ENCODE peak calls at places on chromosomes 5 and 9, in five cellular contexts. One of them, this sample, is unnamed.

GRCh38 chr5:139696167-139696893 is 48.2 kb downstream of the CXXC5 start:
- DNase-seq in stomach: no peak
- DNase-seq in gastrocnemius medialis: no peak
- DNase-seq in right atrium auricular region: no peak
- DNase-seq in HL-60: no peak
- DNase-seq in this sample: no peak

GRCh38 chr9:97737429-97737828 is 40.3 kb upstream of the XPA start:
- DNase-seq in gastrocnemius medialis: no peak
- DNase-seq in HL-60: no peak
- DNase-seq in right atrium auricular region: no peak
- DNase-seq in stomach: no peak
- DNase-seq in this sample: no peak

GRCh38 chr5:96259211-96259772 is 173.8 kb downstream of the PCSK1 start:
- DNase-seq in HL-60: peak; percentile 28
- DNase-seq in gastrocnemius medialis: no peak
- DNase-seq in stomach: no peak
- DNase-seq in right atrium auricular region: no peak
- DNase-seq in this sample: no peak

GRCh38 chr5:154194348-154195329 is 4.1 kb downstream of the GALNT10 start:
- DNase-seq in gastrocnemius medialis: no peak
- DNase-seq in HL-60: no peak
- DNase-seq in right atrium auricular region: no peak
- DNase-seq in stomach: peak; percentile 45
- DNase-seq in this sample: no peak

GRCh38 chr5:16894236-16895057 is 41.6 kb downstream of the MYO10 start:
- DNase-seq in stomach: peak; percentile 62
- DNase-seq in HL-60: no peak
- DNase-seq in right atrium auricular region: no peak
- DNase-seq in gastrocnemius medialis: no peak
- DNase-seq in this sample: no peak

GRCh38 chr5:23105021-23105420 is 251.9 kb upstream of the CDH12 start:
- DNase-seq in gastrocnemius medialis: no peak
- DNase-seq in stomach: no peak
- DNase-seq in HL-60: no peak
- DNase-seq in right atrium auricular region: no peak
- DNase-seq in this sample: no peak

GRCh38 chr5:17910318-17910717 is 276.1 kb downstream of the TAF11L14 start:
- DNase-seq in HL-60: peak; percentile 63
- DNase-seq in stomach: no peak
- DNase-seq in gastrocnemius medialis: no peak
- DNase-seq in right atrium auricular region: no peak
- DNase-seq in this sample: no peak

GRCh38 chr9:131273791-131274673 is 2.3 kb downstream of the FAM78A start:
- DNase-seq in gastrocnemius medialis: no peak
- DNase-seq in HL-60: peak; percentile 96
- DNase-seq in stomach: no peak
- DNase-seq in right atrium auricular region: no peak
- DNase-seq in this sample: no peak

GRCh38 chr5:88384901-88385300 is 116.3 kb upstream of the TMEM161B start:
- DNase-seq in HL-60: no peak
- DNase-seq in gastrocnemius medialis: no peak
- DNase-seq in stomach: no peak
- DNase-seq in right atrium auricular region: no peak
- DNase-seq in this sample: no peak

GRCh38 chr9:131960311-131960710 is 119.4 kb downstream of the MED27 start:
- DNase-seq in right atrium auricular region: no peak
- DNase-seq in HL-60: no peak
- DNase-seq in gastrocnemius medialis: no peak
- DNase-seq in stomach: no peak
- DNase-seq in this sample: no peak

GRCh38 chr9:109378316-109378715 is 57.5 kb upstream of the EPB41L4B start:
- DNase-seq in gastrocnemius medialis: no peak
- DNase-seq in right atrium auricular region: no peak
- DNase-seq in stomach: no peak
- DNase-seq in HL-60: no peak
- DNase-seq in this sample: no peak

GRCh38 chr5:154985126-154985525 is 28.4 kb upstream of the KIF4B start:
- DNase-seq in right atrium auricular region: no peak
- DNase-seq in gastrocnemius medialis: no peak
- DNase-seq in stomach: no peak
- DNase-seq in HL-60: no peak
- DNase-seq in this sample: no peak

GRCh38 chr5:101482931-101483330 is 579.8 kb upstream of the ST8SIA4 start:
- DNase-seq in stomach: no peak
- DNase-seq in gastrocnemius medialis: no peak
- DNase-seq in HL-60: no peak
- DNase-seq in right atrium auricular region: no peak
- DNase-seq in this sample: no peak

GRCh38 chr5:76689321-76690026 is 26.5 kb upstream of the F2R start:
- DNase-seq in gastrocnemius medialis: no peak
- DNase-seq in stomach: no peak
- DNase-seq in right atrium auricular region: no peak
- DNase-seq in HL-60: no peak
- DNase-seq in this sample: no peak

GRCh38 chr5:167953151-167953788 is 338.2 kb upstream of the WWC1 start:
- DNase-seq in gastrocnemius medialis: no peak
- DNase-seq in right atrium auricular region: no peak
- DNase-seq in HL-60: no peak
- DNase-seq in stomach: no peak
- DNase-seq in this sample: no peak

GRCh38 chr5:114782217-114782616 is 387.5 kb downstream of the TRIM36 start:
- DNase-seq in gastrocnemius medialis: no peak
- DNase-seq in HL-60: no peak
- DNase-seq in right atrium auricular region: no peak
- DNase-seq in stomach: no peak
- DNase-seq in this sample: no peak

GRCh38 chr9:137728444-137729311 is 109.9 kb downstream of the EHMT1 start:
- DNase-seq in HL-60: no peak
- DNase-seq in stomach: no peak
- DNase-seq in gastrocnemius medialis: no peak
- DNase-seq in right atrium auricular region: no peak
- DNase-seq in this sample: no peak

GRCh38 chr9:97938081-97938644 is at the start of gene HEMGN:
- DNase-seq in stomach: no peak
- DNase-seq in right atrium auricular region: no peak
- DNase-seq in gastrocnemius medialis: no peak
- DNase-seq in HL-60: no peak
- DNase-seq in this sample: no peak

GRCh38 chr5:71924325-71924724 is 182.9 kb upstream of the MAP1B start:
- DNase-seq in gastrocnemius medialis: no peak
- DNase-seq in right atrium auricular region: no peak
- DNase-seq in HL-60: no peak
- DNase-seq in stomach: no peak
- DNase-seq in this sample: no peak

GRCh38 chr5:40429258-40430111 is 250.2 kb upstream of the PTGER4 start:
- DNase-seq in HL-60: peak; percentile 28
- DNase-seq in gastrocnemius medialis: no peak
- DNase-seq in stomach: no peak
- DNase-seq in right atrium auricular region: no peak
- DNase-seq in this sample: no peak

GRCh38 chr5:57538341-57538955 is 55.8 kb upstream of the ACTBL2 start:
- DNase-seq in HL-60: no peak
- DNase-seq in gastrocnemius medialis: no peak
- DNase-seq in stomach: no peak
- DNase-seq in right atrium auricular region: no peak
- DNase-seq in this sample: no peak

GRCh38 chr9:36848946-36849345 is 185.1 kb downstream of the PAX5 start:
- DNase-seq in right atrium auricular region: no peak
- DNase-seq in gastrocnemius medialis: no peak
- DNase-seq in HL-60: no peak
- DNase-seq in stomach: no peak
- DNase-seq in this sample: no peak

GRCh38 chr9:36847781-36848673 is 186.0 kb downstream of the PAX5 start:
- DNase-seq in HL-60: no peak
- DNase-seq in gastrocnemius medialis: no peak
- DNase-seq in stomach: no peak
- DNase-seq in right atrium auricular region: no peak
- DNase-seq in this sample: no peak

GRCh38 chr9:36845844-36846243 is 188.2 kb downstream of the PAX5 start:
- DNase-seq in gastrocnemius medialis: no peak
- DNase-seq in right atrium auricular region: no peak
- DNase-seq in stomach: no peak
- DNase-seq in HL-60: no peak
- DNase-seq in this sample: no peak

GRCh38 chr9:36844961-36845360 is 189.1 kb downstream of the PAX5 start:
- DNase-seq in right atrium auricular region: no peak
- DNase-seq in HL-60: no peak
- DNase-seq in stomach: no peak
- DNase-seq in gastrocnemius medialis: no peak
- DNase-seq in this sample: no peak

DNA sequence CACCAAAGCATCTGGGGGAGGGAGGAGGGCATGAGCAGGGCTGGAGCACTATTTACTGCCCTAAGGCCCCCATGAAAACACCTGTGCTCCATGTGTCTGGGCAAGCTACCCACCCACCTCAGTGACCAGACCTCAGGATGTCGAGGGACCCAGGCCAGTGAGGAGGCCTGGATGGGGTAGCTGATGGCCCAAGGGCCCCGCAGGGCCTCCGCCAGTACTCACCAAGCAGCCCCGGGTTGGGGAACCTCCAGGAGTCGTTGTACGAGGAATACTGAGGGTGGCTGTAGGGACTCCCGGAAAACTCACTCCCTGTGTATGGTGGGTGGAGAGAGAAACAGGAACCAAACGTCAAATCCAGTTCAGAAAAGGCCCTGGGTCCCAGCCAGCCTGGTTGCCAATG is 187.4 kb downstream of the PAX5 start:
- DNase-seq in HL-60: no peak
- DNase-seq in stomach: no peak
- DNase-seq in gastrocnemius medialis: no peak
- DNase-seq in right atrium auricular region: no peak
- DNase-seq in this sample: no peak
- H3K27me3 ChIP-seq in HL-60: peaks cover 5% of the 10 kb centered on the region
- H3K27me3 ChIP-seq in stomach: no peaks in the 10 kb centered on the region
- H3K27me3 ChIP-seq in gastrocnemius medialis: no peaks in the 10 kb centered on the region
- H3K27me3 ChIP-seq in right atrium auricular region: no peaks in the 10 kb centered on the region
- H3K27me3 ChIP-seq in this sample: no peaks in the 10 kb centered on the region

GRCh38 chr5:33937700-33938506 is 1.7 kb downstream of the RXFP3 start:
- DNase-seq in right atrium auricular region: no peak
- DNase-seq in gastrocnemius medialis: no peak
- DNase-seq in HL-60: no peak
- DNase-seq in stomach: no peak
- DNase-seq in this sample: no peak
- H3K27me3 ChIP-seq in right atrium auricular region: peaks cover 18% of the 10 kb centered on the region
- H3K27me3 ChIP-seq in gastrocnemius medialis: peaks cover 48% of the 10 kb centered on the region
- H3K27me3 ChIP-seq in HL-60: peaks cover 30% of the 10 kb centered on the region
- H3K27me3 ChIP-seq in stomach: peaks cover 13% of the 10 kb centered on the region
- H3K27me3 ChIP-seq in this sample: peaks cover 10% of the 10 kb centered on the region

DNA sequence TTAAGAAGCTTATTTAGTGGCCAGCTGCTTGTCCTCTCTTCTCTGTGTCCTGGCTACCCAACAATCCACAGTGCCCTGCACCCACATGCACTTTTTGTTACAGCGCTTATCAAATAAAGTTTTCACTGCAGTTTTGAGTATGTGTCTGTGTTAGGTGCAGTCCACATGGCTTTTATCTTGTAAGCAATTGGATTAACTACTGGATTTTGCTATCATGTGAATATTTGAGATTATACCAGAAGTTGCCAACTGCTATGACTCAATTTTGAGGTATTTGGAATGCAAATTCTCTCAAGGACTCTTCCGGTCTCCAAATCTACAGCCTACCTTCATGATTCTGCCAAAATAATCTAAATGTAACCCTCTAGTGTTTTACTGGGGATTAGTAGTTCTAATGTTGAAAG is 690.2 kb downstream of the NR2F1-AS1 start:
- DNase-seq in gastrocnemius medialis: no peak
- DNase-seq in HL-60: no peak
- DNase-seq in stomach: no peak
- DNase-seq in right atrium auricular region: no peak
- DNase-seq in this sample: no peak
- H3K27me3 ChIP-seq in gastrocnemius medialis: no peaks in the 10 kb centered on the region
- H3K27me3 ChIP-seq in HL-60: no peaks in the 10 kb centered on the region
- H3K27me3 ChIP-seq in stomach: no peaks in the 10 kb centered on the region
- H3K27me3 ChIP-seq in right atrium auricular region: no peaks in the 10 kb centered on the region
- H3K27me3 ChIP-seq in this sample: no peaks in the 10 kb centered on the region

GRCh38 chr5:171306785-171307591 is 2.1 kb upstream of the TLX3 start:
- DNase-seq in HL-60: no peak
- DNase-seq in stomach: no peak
- DNase-seq in right atrium auricular region: no peak
- DNase-seq in gastrocnemius medialis: no peak
- DNase-seq in this sample: no peak
- H3K27me3 ChIP-seq in HL-60: peaks cover 58% of the 10 kb centered on the region
- H3K27me3 ChIP-seq in stomach: peaks cover 56% of the 10 kb centered on the region
- H3K27me3 ChIP-seq in right atrium auricular region: peaks cover 59% of the 10 kb centered on the region
- H3K27me3 ChIP-seq in gastrocnemius medialis: peaks cover 67% of the 10 kb centered on the region
- H3K27me3 ChIP-seq in this sample: peaks cover 19% of the 10 kb centered on the region

DNA sequence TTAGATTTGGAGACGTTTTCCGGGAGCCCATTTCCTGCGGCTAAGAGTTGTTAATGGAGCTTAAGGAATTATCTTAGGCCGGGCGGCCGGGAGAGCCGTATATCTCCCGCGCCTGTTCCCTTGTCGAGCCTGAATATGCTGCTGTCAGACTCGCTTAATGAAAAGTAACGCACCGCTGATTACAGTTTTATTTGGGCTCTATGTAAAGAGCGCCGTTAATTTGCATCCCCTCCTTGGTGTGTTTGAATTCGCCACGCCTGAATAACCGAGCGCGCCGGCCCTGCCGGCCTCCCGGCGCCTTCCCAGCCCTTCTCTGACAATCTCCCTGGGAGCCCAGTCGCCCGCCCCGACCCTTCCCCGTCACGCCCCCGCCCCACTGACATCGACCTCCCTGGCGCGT is 7.9 kb downstream of the IRX4 start:
- DNase-seq in gastrocnemius medialis: no peak
- DNase-seq in right atrium auricular region: no peak
- DNase-seq in stomach: no peak
- DNase-seq in HL-60: no peak
- DNase-seq in this sample: no peak
- H3K27me3 ChIP-seq in gastrocnemius medialis: peaks cover 75% of the 10 kb centered on the region
- H3K27me3 ChIP-seq in right atrium auricular region: peaks cover 58% of the 10 kb centered on the region
- H3K27me3 ChIP-seq in stomach: peaks cover 20% of the 10 kb centered on the region
- H3K27me3 ChIP-seq in HL-60: peaks cover 57% of the 10 kb centered on the region
- H3K27me3 ChIP-seq in this sample: peaks cover 31% of the 10 kb centered on the region

GRCh38 chr5:30131-30530 is 61.8 kb upstream of the PLEKHG4B start:
- DNase-seq in right atrium auricular region: no peak
- DNase-seq in gastrocnemius medialis: no peak
- DNase-seq in HL-60: no peak
- DNase-seq in stomach: no peak
- DNase-seq in this sample: no peak
- H3K27me3 ChIP-seq in right atrium auricular region: no peaks in the 10 kb centered on the region
- H3K27me3 ChIP-seq in gastrocnemius medialis: peaks cover 4% of the 10 kb centered on the region
- H3K27me3 ChIP-seq in HL-60: no peaks in the 10 kb centered on the region
- H3K27me3 ChIP-seq in stomach: no peaks in the 10 kb centered on the region
- H3K27me3 ChIP-seq in this sample: no peaks in the 10 kb centered on the region

DNA sequence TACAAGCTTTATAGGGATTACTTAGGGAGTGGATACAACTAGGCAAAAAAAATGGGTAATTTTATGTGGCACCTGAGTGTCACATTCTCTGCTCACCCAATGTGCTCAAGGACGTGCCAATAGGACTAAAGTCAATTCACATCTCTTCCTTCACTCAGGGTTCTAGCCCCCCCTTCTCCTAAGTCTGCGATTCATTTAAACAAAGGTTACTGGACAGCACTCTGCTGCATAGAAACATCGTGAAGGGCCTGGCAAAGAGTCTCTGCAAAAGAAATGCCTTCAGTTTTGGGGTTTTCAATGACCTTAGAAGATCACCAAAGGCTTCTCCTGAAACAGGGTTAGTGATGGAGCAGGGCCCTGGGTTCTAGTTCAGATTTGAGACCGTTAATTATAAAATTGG is 142.3 kb downstream of the TSSK1B start:
- DNase-seq in HL-60: no peak
- DNase-seq in right atrium auricular region: no peak
- DNase-seq in gastrocnemius medialis: no peak
- DNase-seq in stomach: no peak
- DNase-seq in this sample: no peak
- H3K27me3 ChIP-seq in HL-60: peaks cover 7% of the 10 kb centered on the region
- H3K27me3 ChIP-seq in right atrium auricular region: no peaks in the 10 kb centered on the region
- H3K27me3 ChIP-seq in gastrocnemius medialis: no peaks in the 10 kb centered on the region
- H3K27me3 ChIP-seq in stomach: no peaks in the 10 kb centered on the region
- H3K27me3 ChIP-seq in this sample: no peaks in the 10 kb centered on the region

This sample was measured in lung.